ENCODE peak calls at places on chromosome 3, in ten cellular contexts. I is Panc1; N is uterus; O is PC-9; S is CD4-positive, CD25-positive, alpha-beta regulatory T cell; C is Peyer's patch; P is breast epithelium; A is endodermal cell; Z is ovary; V is MM.1S. Q is an unnamed sample. For H3K9me3, the result is how much of the 10 kb centered on the place peaks cover.

GRCh38 chr3:23183731-23184130 is 19.4 kb upstream of the UBE2E2 start:
- DNase-seq in I (peak), N (no peak), O (peak), S (no peak), C (no peak), P (no peak), A (peak), Z (no peak), V (peak), Q (no peak)

GRCh38 chr3:4174760-4175159 is 128.4 kb upstream of the SETMAR start:
- DNase-seq in I (no peak), N (no peak), O (peak), S (no peak), C (no peak), P (peak), A (no peak), Z (no peak), V (no peak), Q (no peak)

GRCh38 chr3:29026959-29027358 is 253.9 kb upstream of the RBMS3 start:
- DNase-seq in I (no peak), N (no peak), O (no peak), S (no peak), C (no peak), P (no peak), A (no peak), Z (no peak), V (no peak), Q (no peak)

GRCh38 chr3:108472011-108472591 is 38.3 kb downstream of the MYH15 start:
- DNase-seq in I (peak), N (no peak), O (peak), S (no peak), C (no peak), P (no peak), A (no peak), Z (no peak), V (no peak), Q (no peak)

GRCh38 chr3:72285483-72285882 is 500.5 kb upstream of the PROK2 start:
- DNase-seq in I (no peak), N (no peak), O (no peak), S (no peak), C (no peak), P (no peak), A (no peak), Z (no peak), V (no peak), Q (no peak)

GRCh38 chr3:39531681-39532080 is 64.2 kb downstream of the MOBP start:
- DNase-seq in I (no peak), N (no peak), O (no peak), S (no peak), C (no peak), P (no peak), A (no peak), Z (no peak), V (no peak), Q (no peak)

GRCh38 chr3:143328459-143328858 is 208.9 kb downstream of the CHST2 start:
- DNase-seq in I (no peak), N (no peak), O (no peak), S (no peak), C (no peak), P (no peak), A (no peak), Z (no peak), V (no peak), Q (no peak)

GRCh38 chr3:11077466-11077865 is 76.8 kb upstream of the HRH1 start:
- DNase-seq in I (no peak), N (no peak), O (no peak), S (no peak), C (no peak), P (no peak), A (no peak), Z (no peak), V (no peak), Q (no peak)

GRCh38 chr3:8499181-8499611 is 2.4 kb upstream of the LMCD1 start:
- DNase-seq in I (no peak), N (no peak), O (peak), S (no peak), C (no peak), P (no peak), A (peak), Z (no peak), V (no peak), Q (no peak)

GRCh38 chr3:95775486-95776094 is 1038.8 kb upstream of the EPHA6 start:
- DNase-seq in I (no peak), N (no peak), O (no peak), S (no peak), C (no peak), P (no peak), A (no peak), Z (no peak), V (no peak), Q (no peak)

GRCh38 chr3:179750720-179751328 is 98.0 kb downstream of the USP13 start:
- DNase-seq in I (no peak), N (no peak), O (no peak), S (no peak), C (no peak), P (no peak), A (no peak), Z (no peak), V (no peak), Q (no peak)

GRCh38 chr3:161233557-161233956 is 12.4 kb downstream of the NMD3 start:
- DNase-seq in I (no peak), N (no peak), O (no peak), S (no peak), C (no peak), P (no peak), A (no peak), Z (no peak), V (no peak), Q (no peak)

GRCh38 chr3:98979296-98979695 is 77.8 kb upstream of the DCBLD2 start:
- DNase-seq in I (no peak), N (no peak), O (no peak), S (no peak), C (no peak), P (no peak), A (no peak), Z (no peak), V (no peak), Q (no peak)

GRCh38 chr3:157155591-157155990 is 4.4 kb downstream of the CCNL1 start:
- DNase-seq in I (no peak), N (no peak), O (no peak), S (no peak), C (no peak), P (no peak), A (no peak), Z (no peak), V (no peak), Q (no peak)

GRCh38 chr3:183988216-183988790 is 29.4 kb downstream of the ABCC5 start:
- DNase-seq in I (no peak), N (no peak), O (no peak), S (no peak), C (no peak), P (no peak), A (no peak), Z (peak), V (no peak), Q (no peak)

GRCh38 chr3:179591313-179591712 is 13.1 kb downstream of the MRPL47 start:
- DNase-seq in I (no peak), N (no peak), O (no peak), S (no peak), C (no peak), P (no peak), A (no peak), Z (no peak), V (no peak), Q (no peak)

GRCh38 chr3:50815844-50816243 is 141.1 kb downstream of the DOCK3 start:
- DNase-seq in I (no peak), N (no peak), O (no peak), S (no peak), C (no peak), P (no peak), A (no peak), Z (no peak), V (no peak), Q (no peak)

GRCh38 chr3:24614353-24614752 is 119.7 kb upstream of the THRB start:
- DNase-seq in I (no peak), N (no peak), O (no peak), S (no peak), C (no peak), P (no peak), A (no peak), Z (no peak), V (no peak), Q (no peak)

GRCh38 chr3:139540686-139541085 is 1.1 kb upstream of the RBP1 start:
- DNase-seq in I (no peak), N (no peak), O (no peak), S (no peak), C (no peak), P (no peak), A (peak), Z (no peak), V (no peak), Q (no peak)

GRCh38 chr3:27556854-27557253 is 72.7 kb upstream of the SLC4A7 start:
- DNase-seq in I (no peak), N (no peak), O (no peak), S (no peak), C (no peak), P (no peak), A (no peak), Z (no peak), V (no peak), Q (no peak)

GRCh38 chr3:46566040-46566631 is at the start of gene LRRC2:
- DNase-seq in I (no peak), N (peak), O (peak), S (peak), C (no peak), P (no peak), A (peak), Z (peak), V (peak), Q (no peak)

GRCh38 chr3:58274027-58274614 is 31.9 kb upstream of the RPP14 start:
- DNase-seq in I (no peak), N (no peak), O (no peak), S (no peak), C (no peak), P (no peak), A (no peak), Z (no peak), V (no peak), Q (no peak)

GRCh38 chr3:184040010-184040409 is 8.5 kb downstream of the HTR3D start:
- DNase-seq in I (no peak), N (no peak), O (peak), S (no peak), C (no peak), P (no peak), A (peak), Z (no peak), V (no peak), Q (no peak)

GRCh38 chr3:127234784-127235183 is 41.9 kb downstream of the PRR23E start:
- DNase-seq in I (no peak), N (no peak), O (no peak), S (no peak), C (no peak), P (no peak), A (no peak), Z (no peak), V (no peak), Q (no peak)

GRCh38 chr3:52196977-52197376 is 983 bp upstream of the ALAS1 start:
- DNase-seq in I (no peak), N (no peak), O (no peak), S (no peak), C (no peak), P (no peak), A (no peak), Z (no peak), V (no peak), Q (no peak)

GRCh38 chr3:126109860-126110235 is 25.9 kb upstream of the SLC41A3 start:
- DNase-seq in I (no peak), N (peak), O (no peak), S (no peak), C (no peak), P (no peak), A (no peak), Z (no peak), V (no peak), Q (no peak)

GRCh38 chr3:53551324-53551723 is 56.9 kb downstream of the CACNA1D start:
- DNase-seq in I (no peak), N (no peak), O (no peak), S (no peak), C (no peak), P (no peak), A (no peak), Z (no peak), V (no peak), Q (no peak)

GRCh38 chr3:188854395-188855149 is 317.2 kb upstream of the TPRG1 start:
- DNase-seq in I (no peak), N (no peak), O (no peak), S (no peak), C (no peak), P (no peak), A (no peak), Z (no peak), V (no peak), Q (no peak)

GRCh38 chr3:72112435-72112834 is 327.5 kb upstream of the PROK2 start:
- DNase-seq in I (no peak), N (no peak), O (no peak), S (no peak), C (no peak), P (no peak), A (no peak), Z (no peak), V (no peak), Q (no peak)

GRCh38 chr3:172177046-172177445 is 137.7 kb downstream of the FNDC3B start:
- DNase-seq in I (no peak), N (no peak), O (no peak), S (no peak), C (no peak), P (no peak), A (no peak), Z (no peak), V (no peak), Q (no peak)

GRCh38 chr3:72306800-72307341 is 521.9 kb upstream of the PROK2 start:
- DNase-seq in I (no peak), N (peak), O (no peak), S (no peak), C (no peak), P (no peak), A (peak), Z (no peak), V (no peak), Q (no peak)

GRCh38 chr3:64022451-64023186 is 675 bp downstream of the PSMD6 start:
- DNase-seq in I (no peak), N (no peak), O (no peak), S (no peak), C (no peak), P (no peak), A (peak), Z (no peak), V (no peak), Q (no peak)

GRCh38 chr3:190058486-190059241 is 62.0 kb downstream of the P3H2 start:
- DNase-seq in I (no peak), N (no peak), O (no peak), S (no peak), C (no peak), P (no peak), A (no peak), Z (no peak), V (no peak), Q (no peak)

GRCh38 chr3:59185586-59186381 is 136.0 kb upstream of the CFAP20DC start:
- DNase-seq in I (no peak), N (no peak), O (no peak), S (no peak), C (no peak), P (no peak), A (peak), Z (no peak), V (no peak), Q (no peak)

GRCh38 chr3:36843065-36844051 is 79.0 kb upstream of the DCLK3 start:
- DNase-seq in I (peak), N (no peak), O (no peak), S (peak), C (peak), P (no peak), A (peak), Z (no peak), V (peak), Q (no peak)

GRCh38 chr3:15579071-15579470 is 22.3 kb downstream of the HACL1 start:
- DNase-seq in I (no peak), N (no peak), O (no peak), S (no peak), C (no peak), P (no peak), A (no peak), Z (no peak), V (no peak), Q (no peak)

GRCh38 chr3:15300318-15301078 is 31.9 kb downstream of the SH3BP5 start:
- DNase-seq in I (peak), N (no peak), O (peak), S (no peak), C (no peak), P (no peak), A (no peak), Z (no peak), V (no peak), Q (no peak)

GRCh38 chr3:166282931-166283330 is 445.7 kb upstream of the BCHE start:
- DNase-seq in I (no peak), N (no peak), O (no peak), S (no peak), C (no peak), P (no peak), A (no peak), Z (no peak), V (no peak), Q (no peak)

GRCh38 chr3:118144919-118145318 is 889.7 kb downstream of the IGSF11 start:
- DNase-seq in I (no peak), N (no peak), O (no peak), S (no peak), C (no peak), P (no peak), A (peak), Z (no peak), V (peak), Q (no peak)
- H3K9me3 ChIP-seq in I (under half), N (under half), O (under half), S (under half), C (under half), P (under half), A (under half), Z (under half), V (under half), Q (under half)

GRCh38 chr3:185583925-185584324 is 2.2 kb upstream of the SENP2 start:
- DNase-seq in I (no peak), N (no peak), O (no peak), S (no peak), C (no peak), P (no peak), A (peak), Z (no peak), V (no peak), Q (no peak)

GRCh38 chr3:185584681-185585080 is 1.4 kb upstream of the SENP2 start:
- DNase-seq in I (no peak), N (no peak), O (no peak), S (no peak), C (no peak), P (no peak), A (no peak), Z (no peak), V (no peak), Q (no peak)

GRCh38 chr3:185585523-185585861 is 603 bp upstream of the SENP2 start:
- DNase-seq in I (no peak), N (no peak), O (no peak), S (no peak), C (no peak), P (no peak), A (no peak), Z (no peak), V (no peak), Q (no peak)

GRCh38 chr3:185582871-185583270 is 3.2 kb upstream of the SENP2 start:
- DNase-seq in I (no peak), N (no peak), O (no peak), S (no peak), C (no peak), P (no peak), A (no peak), Z (no peak), V (peak), Q (no peak)

DNA sequence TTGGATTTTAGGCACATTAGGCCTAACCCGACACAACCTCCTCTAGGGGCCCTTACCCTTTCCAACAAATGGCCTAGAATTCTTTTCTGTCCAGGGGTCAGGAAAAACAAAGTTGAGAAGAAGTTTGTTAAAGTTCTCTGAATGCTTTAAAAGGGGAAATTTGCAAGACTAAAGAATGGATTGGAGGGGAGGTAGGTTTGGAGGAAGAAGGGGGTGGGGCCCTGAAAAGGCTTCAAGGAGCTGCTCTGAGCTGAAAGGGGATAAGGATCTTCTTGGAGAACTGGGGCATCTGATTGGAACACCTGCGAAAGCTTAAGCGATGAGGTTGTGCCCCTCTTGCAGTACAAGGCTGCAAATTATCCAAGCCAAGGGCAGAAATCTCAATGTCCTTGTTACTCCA is 3.9 kb upstream of the SENP2 start:
- DNase-seq in I (no peak), N (no peak), O (no peak), S (no peak), C (no peak), P (no peak), A (peak), Z (no peak), V (no peak), Q (no peak)
- H3K4me3 ChIP-seq in I (no peak), N (no peak), O (no peak), S (no peak), C (no peak), P (no peak), A (no peak), Z (no peak), V (no peak), Q (no peak)

DNA sequence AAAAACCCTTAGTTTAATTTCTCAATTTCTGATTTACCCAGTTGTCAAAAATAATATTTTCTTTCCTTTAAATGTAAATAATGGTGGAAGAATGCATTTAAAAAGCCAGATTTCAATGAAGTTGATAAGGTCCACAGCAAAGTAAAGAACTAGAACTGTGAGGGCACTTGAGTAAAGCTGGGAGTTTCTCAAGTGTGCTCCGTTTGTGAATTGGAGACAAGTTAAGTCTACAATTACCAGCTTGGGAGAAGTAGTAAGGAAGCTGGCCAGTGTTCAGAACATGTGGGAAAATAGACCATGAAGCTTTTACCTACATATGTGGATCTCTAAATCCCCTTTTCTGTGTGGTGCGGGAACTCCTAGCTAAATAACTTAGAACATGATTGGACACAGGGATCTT is 239.4 kb downstream of the OXSM start:
- DNase-seq in I (no peak), N (no peak), O (no peak), S (no peak), C (no peak), P (no peak), A (no peak), Z (no peak), V (no peak), Q (no peak)
- H3K9me3 ChIP-seq in I (under half), N (under half), O (under half), S (under half), C (under half), P (under half), A (under half), Z (under half), V (under half), Q (under half)

DNA sequence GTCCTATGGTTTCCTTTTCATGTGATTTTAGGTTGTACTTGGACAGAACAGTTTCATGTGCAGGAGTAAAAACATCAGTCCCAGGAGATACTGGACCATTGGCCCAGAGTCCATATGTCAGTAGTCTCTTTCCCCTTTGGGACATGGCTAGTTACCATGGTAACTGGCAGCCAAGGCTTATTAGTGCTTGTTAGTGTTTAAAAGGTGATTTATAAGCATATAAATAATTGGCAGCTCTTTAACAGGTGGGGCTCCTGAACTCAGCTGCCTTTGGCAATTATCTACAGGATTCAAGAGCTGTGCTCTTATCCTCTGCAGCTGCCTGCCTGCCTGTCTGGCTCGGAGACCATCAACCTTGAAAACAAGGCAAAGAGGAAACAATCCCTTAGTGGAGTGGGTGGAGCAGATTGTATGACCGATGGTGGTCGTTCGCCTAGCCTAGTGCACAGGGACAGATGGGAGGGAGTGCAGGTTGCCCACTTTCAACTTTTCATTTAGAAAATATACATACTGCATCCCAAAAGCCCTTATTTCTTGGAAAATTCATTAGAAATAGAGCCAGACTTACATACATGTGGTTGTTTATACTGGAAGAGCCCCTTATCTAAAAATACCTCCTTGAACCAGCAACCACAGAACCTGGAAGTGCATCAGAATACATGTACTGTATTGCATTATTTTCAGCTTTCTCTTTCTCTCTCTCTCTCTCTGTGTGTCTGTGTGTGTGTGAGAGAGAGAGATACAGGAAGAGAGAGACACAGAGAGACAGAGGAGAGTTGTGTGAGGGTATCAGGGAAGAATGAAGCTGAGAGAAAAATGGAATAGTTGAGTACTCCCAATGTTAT is 29.3 kb upstream of the LSAMP start:
- DNase-seq in I (no peak), N (no peak), O (no peak), S (no peak), C (no peak), P (no peak), A (peak), Z (no peak), V (no peak), Q (no peak)
- H3K4me3 ChIP-seq in I (no peak), N (no peak), O (no peak), S (no peak), C (no peak), P (no peak), A (no peak), Z (no peak), V (no peak), Q (no peak)